ENCODE peak calls at places on chromosomes 6 and 20, in eight cellular contexts. D is IMR-90, M is tibial nerve, O is transverse colon, Q is upper lobe of left lung, K is uterus, B is endothelial cell of umbilical vein, G is stomach. R is an unnamed sample.

GRCh38 chr20:60446273-60447111 is 488.3 kb downstream of the CDH26 start:
- DNase-seq in D (no peak), M (no peak), O (no peak), Q (no peak), K (no peak), B (no peak), G (no peak), R (no peak)

GRCh38 chr6:80438728-80439127 is 332.3 kb downstream of the BCKDHB start:
- DNase-seq in D (peak), M (no peak), O (no peak), Q (no peak), K (no peak), B (peak), G (no peak), R (no peak)

GRCh38 chr6:106553440-106553839 is 75.9 kb downstream of the RTN4IP1 start:
- DNase-seq in D (no peak), M (no peak), O (no peak), Q (no peak), K (no peak), B (no peak), G (no peak), R (no peak)

GRCh38 chr20:23668477-23668951 is 20.3 kb downstream of the CST4 start:
- DNase-seq in D (peak), M (peak), O (peak), Q (peak), K (peak), B (peak), G (peak), R (peak)

GRCh38 chr6:43989556-43990248 is 137.6 kb downstream of the MRPL14 start:
- DNase-seq in D (no peak), M (no peak), O (no peak), Q (no peak), K (no peak), B (no peak), G (no peak), R (no peak)

GRCh38 chr6:20688710-20689500 is 154.6 kb downstream of the CDKAL1 start:
- DNase-seq in D (peak), M (no peak), O (no peak), Q (no peak), K (no peak), B (no peak), G (no peak), R (no peak)

GRCh38 chr6:111602481-111603404 is 2.9 kb downstream of the TRAF3IP2 start:
- DNase-seq in D (peak), M (no peak), O (peak), Q (peak), K (peak), B (peak), G (no peak), R (peak)

GRCh38 chr6:162711376-162711775 is 16.2 kb downstream of the PRKN start:
- DNase-seq in D (no peak), M (no peak), O (no peak), Q (no peak), K (no peak), B (no peak), G (no peak), R (no peak)

GRCh38 chr20:62044671-62045070 is 21.0 kb downstream of the TAF4 start:
- DNase-seq in D (no peak), M (no peak), O (no peak), Q (no peak), K (no peak), B (no peak), G (no peak), R (no peak)

GRCh38 chr6:151044465-151045441 is 179.3 kb downstream of the MTHFD1L start:
- DNase-seq in D (peak), M (peak), O (peak), Q (peak), K (peak), B (peak), G (peak), R (peak)

GRCh38 chr6:13268914-13269532 is 59.3 kb downstream of the TBC1D7 start:
- DNase-seq in D (peak), M (no peak), O (no peak), Q (no peak), K (no peak), B (no peak), G (no peak), R (peak)

GRCh38 chr6:82331031-82331773 is 32.4 kb upstream of the TPBG start:
- DNase-seq in D (peak), M (no peak), O (no peak), Q (no peak), K (no peak), B (no peak), G (no peak), R (no peak)
- TF ChIP-seq POLR2A in D (no peak), M (no peak), O (no peak), Q (no peak), K (no peak), B (no peak), G (no peak), R (no peak)

DNA sequence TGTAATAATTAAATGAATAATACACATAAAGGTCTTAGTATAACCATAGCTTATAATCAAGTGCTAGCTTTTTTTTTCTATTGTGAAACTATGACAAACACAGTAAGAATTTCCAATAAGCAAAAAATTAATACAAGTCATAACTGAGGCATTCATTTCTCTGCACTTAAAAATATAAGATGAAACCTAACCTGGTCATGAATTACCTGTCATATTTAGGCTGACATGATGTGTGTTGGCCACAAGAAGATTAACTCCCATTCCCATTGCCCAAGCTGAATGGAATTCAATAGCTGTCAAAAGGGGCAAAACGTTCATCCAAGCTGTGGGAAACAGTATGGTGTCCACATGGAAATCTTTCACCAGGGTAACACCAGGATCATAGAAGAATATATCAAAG is 5.4 kb downstream of the VNN2 start:
- DNase-seq in D (no peak), M (no peak), O (no peak), Q (no peak), K (no peak), B (no peak), G (no peak), R (no peak)
- H3K27ac ChIP-seq in D (no peak), M (no peak), O (no peak), Q (no peak), K (no peak), B (no peak), G (no peak), R (no peak)

DNA sequence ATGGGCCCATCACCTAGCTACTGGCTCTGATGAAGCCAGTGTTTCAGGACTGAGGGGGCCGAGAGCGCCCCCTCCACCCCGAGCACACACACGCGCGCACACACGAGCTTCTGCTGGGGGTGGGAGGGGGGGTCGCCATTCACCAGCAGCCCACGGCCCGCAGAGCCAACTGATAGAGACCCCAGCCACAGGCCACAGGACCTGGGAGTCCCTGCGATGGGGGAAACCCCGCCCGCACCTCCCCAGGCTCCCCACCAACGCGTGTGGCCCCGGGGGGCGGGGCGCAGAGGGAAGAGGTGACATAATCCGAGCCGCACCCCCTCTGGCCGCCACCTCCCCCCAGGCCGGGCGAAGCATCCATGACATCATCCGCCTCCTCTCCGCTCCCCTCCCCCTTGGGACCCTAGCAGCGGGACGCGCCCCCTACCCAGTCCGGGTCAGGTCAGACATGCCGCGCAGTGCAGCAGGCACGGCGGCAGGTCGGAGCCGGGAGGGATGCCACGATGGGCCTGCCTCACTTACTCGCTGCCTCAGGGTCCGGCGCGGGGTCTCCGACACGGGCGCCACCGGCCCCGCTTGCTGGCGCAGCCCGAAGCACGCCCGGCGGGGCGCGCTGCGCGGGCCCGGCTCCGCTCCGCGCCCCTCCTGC is at the start of gene LZTS3:
- DNase-seq in D (peak), M (peak), O (peak), Q (peak), K (peak), B (peak), G (peak), R (peak)
- TF ChIP-seq POLR2A in D (peak), M (peak), O (peak), Q (peak), K (peak), B (no peak), G (no peak), R (peak)

DNA sequence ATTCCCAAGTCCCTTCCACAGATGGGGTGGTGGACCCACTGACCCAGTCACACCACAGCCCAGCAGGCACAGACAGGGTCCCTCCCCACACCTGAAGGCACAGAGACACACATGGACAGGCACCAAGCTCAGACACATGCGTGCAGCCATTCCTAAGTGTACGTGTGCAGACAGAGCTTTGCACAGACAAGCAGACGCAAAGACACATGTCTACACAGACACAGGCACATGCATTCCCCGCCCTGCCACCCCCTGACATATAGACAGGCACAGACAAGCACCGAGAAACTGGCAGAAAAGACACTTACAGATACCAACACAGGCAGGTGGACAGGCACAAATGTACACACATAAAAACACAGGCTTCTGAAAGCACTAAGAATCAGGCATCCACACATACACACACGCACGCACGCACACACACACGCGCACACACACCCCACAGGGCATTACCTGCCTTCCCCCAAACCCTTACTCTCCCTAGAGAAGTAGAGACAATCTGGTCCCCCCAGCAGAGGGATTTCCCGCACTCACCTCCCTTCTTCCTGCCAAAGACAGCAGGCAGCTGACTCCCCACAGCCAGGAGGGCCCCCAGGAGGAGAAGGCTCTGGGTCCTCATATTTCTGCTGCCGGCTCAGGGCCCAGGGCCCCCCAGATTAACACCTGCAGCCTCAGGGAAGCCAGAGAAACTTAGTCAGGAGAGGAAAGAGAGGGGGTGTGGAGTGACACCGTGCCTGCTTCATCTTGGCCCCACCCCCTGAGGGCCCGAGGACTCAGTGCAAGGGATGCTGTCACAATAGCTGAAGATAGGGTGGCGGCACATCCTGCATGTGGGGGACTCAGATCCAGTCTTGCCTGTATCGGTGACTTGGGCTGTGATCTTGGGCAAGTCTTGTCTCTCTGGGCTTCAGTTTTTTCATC is at the start of gene WFDC5:
- DNase-seq in D (no peak), M (no peak), O (no peak), Q (no peak), K (no peak), B (no peak), G (no peak), R (no peak)
- H3K27ac ChIP-seq in D (no peak), M (no peak), O (no peak), Q (no peak), K (no peak), B (no peak), G (no peak), R (no peak)

GRCh38 chr20:45971425-45971674 is 653 bp downstream of the ZNF335 start:
- DNase-seq in D (no peak), M (no peak), O (no peak), Q (no peak), K (no peak), B (no peak), G (no peak), R (no peak)
- TF ChIP-seq POLR2A in D (no peak), M (no peak), O (no peak), Q (no peak), K (no peak), B (no peak), G (no peak), R (no peak)

DNA sequence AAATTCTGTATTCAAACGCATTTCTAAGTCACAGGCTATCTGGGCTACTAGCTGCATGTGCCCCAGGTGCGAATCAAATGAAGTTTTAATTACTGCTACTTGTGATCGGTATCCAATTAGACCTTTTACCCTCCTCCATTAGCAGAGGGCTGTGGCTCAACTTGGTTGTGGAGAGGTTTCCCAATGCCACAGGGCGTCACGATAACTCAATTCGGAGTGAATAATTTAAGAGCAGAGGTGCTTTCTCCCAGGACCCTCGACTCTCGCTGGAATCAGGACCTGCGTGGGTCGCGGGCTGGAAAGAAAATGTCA is 635 bp downstream of the SAYSD1 start:
- DNase-seq in D (no peak), M (no peak), O (no peak), Q (no peak), K (no peak), B (no peak), G (no peak), R (no peak)
- H3K27ac ChIP-seq in D (peak), M (peak), O (peak), Q (peak), K (peak), B (no peak), G (peak), R (peak)

GRCh38 chr6:169632841-169633240 is 69.0 kb downstream of the WDR27 start:
- DNase-seq in D (no peak), M (no peak), O (no peak), Q (no peak), K (no peak), B (no peak), G (no peak), R (no peak)

GRCh38 chr6:169626169-169626833 is 75.5 kb downstream of the WDR27 start:
- DNase-seq in D (no peak), M (no peak), O (no peak), Q (no peak), K (no peak), B (no peak), G (no peak), R (no peak)

GRCh38 chr6:169627736-169628423 is 73.9 kb downstream of the WDR27 start:
- DNase-seq in D (no peak), M (no peak), O (no peak), Q (no peak), K (no peak), B (no peak), G (no peak), R (no peak)

GRCh38 chr6:169625376-169625775 is 76.5 kb downstream of the WDR27 start:
- DNase-seq in D (no peak), M (no peak), O (no peak), Q (no peak), K (no peak), B (no peak), G (no peak), R (no peak)

DNA sequence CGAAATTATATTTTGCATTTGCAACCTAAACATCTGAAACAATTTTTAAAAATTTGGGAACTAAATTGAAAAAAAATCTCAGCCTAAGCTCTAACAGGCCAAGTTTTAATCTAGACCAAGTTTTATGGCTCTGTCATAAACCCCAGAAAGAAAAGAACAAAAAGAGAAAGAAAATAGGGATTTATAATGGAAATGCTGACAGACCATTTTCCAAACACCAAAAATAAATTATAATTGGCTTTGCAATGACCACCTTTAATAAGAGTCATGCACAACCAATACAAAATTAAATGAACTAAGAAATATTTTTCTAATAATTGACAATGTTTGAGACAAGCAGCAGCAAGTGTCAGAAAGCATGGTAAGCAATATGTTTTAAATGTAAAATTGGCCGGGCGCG is 72.6 kb downstream of the WDR27 start:
- DNase-seq in D (no peak), M (no peak), O (no peak), Q (no peak), K (no peak), B (no peak), G (no peak), R (no peak)
- TF ChIP-seq POLR2A in D (no peak), M (no peak), O (no peak), Q (no peak), K (no peak), B (no peak), G (no peak), R (no peak)

GRCh38 chr20:51930775-51931174 is 128.5 kb upstream of the SALL4 start:
- DNase-seq in D (peak), M (no peak), O (no peak), Q (no peak), K (no peak), B (peak), G (no peak), R (no peak)

GRCh38 chr20:51928931-51929330 is 126.6 kb upstream of the SALL4 start:
- DNase-seq in D (no peak), M (no peak), O (no peak), Q (no peak), K (no peak), B (peak), G (no peak), R (no peak)

GRCh38 chr20:51935003-51935358 is 132.7 kb upstream of the SALL4 start:
- DNase-seq in D (no peak), M (no peak), O (no peak), Q (no peak), K (no peak), B (no peak), G (no peak), R (no peak)

GRCh38 chr20:51934301-51935002 is 132.1 kb upstream of the SALL4 start:
- DNase-seq in D (no peak), M (no peak), O (no peak), Q (no peak), K (no peak), B (peak), G (no peak), R (no peak)

DNA sequence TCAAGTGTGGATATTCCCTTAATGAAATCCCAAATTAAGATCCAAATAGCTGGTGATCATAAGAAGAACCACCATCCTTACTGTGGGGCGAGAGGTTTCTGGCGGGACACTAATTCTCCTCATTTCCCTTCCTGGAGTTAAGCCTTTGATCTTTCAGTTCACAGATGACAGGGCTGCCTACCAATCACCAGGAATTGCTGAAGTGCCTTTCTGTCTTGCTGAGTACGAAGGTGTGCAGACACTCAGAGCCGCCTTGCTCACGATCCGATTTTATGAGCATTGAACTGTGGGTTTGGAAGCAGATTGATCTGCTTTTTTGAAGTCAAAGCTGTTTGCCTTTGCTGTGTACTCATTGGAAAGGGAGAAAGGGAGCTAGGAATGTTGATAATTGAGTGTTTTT is 129.0 kb upstream of the SALL4 start:
- DNase-seq in D (no peak), M (no peak), O (no peak), Q (no peak), K (no peak), B (no peak), G (no peak), R (no peak)
- H3K27ac ChIP-seq in D (no peak), M (no peak), O (no peak), Q (no peak), K (no peak), B (peak), G (no peak), R (no peak)

GRCh38 chr6:157272866-157273755 is 50.2 kb downstream of the TMEM242 start:
- DNase-seq in D (no peak), M (no peak), O (no peak), Q (no peak), K (no peak), B (no peak), G (no peak), R (no peak)

GRCh38 chr6:157274471-157275226 is 48.7 kb downstream of the TMEM242 start:
- DNase-seq in D (peak), M (peak), O (peak), Q (peak), K (peak), B (peak), G (peak), R (peak)

GRCh38 chr6:157274116-157274470 is 49.2 kb downstream of the TMEM242 start:
- DNase-seq in D (no peak), M (no peak), O (no peak), Q (no peak), K (no peak), B (no peak), G (no peak), R (no peak)

GRCh38 chr6:157272372-157272771 is 50.9 kb downstream of the TMEM242 start:
- DNase-seq in D (no peak), M (no peak), O (no peak), Q (no peak), K (no peak), B (no peak), G (no peak), R (no peak)

GRCh38 chr6:157273756-157274088 is 49.6 kb downstream of the TMEM242 start:
- DNase-seq in D (peak), M (no peak), O (peak), Q (peak), K (peak), B (no peak), G (peak), R (peak)
- TF ChIP-seq POLR2A in D (no peak), M (no peak), O (no peak), Q (no peak), K (no peak), B (no peak), G (no peak), R (no peak)